ENCODE peak calls at places on chromosomes 12 and 14, in nine cellular contexts. P is mesothelial cell of epicardium, C is globus pallidus, N is KG1, S is anterior cingulate cortex, L is posterior vena cava, H is HT1080, X is lower lobe of right lung, M is tibial artery. K is an unnamed sample.
A peak's percentile ranks its signal among the peaks of the same experiment; 100 is the strongest.

GRCh38 chr12:103677341-103677740 is 90.3 kb downstream of the STAB2 start:
- DNase-seq in S (no peak), H (no peak), L (no peak), N (no peak), M (no peak), X (no peak), C (no peak), P (no peak), K (no peak)

GRCh38 chr12:67766370-67766769 is 117.8 kb downstream of the DYRK2 start:
- DNase-seq in L (no peak), P (no peak), N (no peak), C (no peak), S (no peak), M (no peak), X (no peak), H (peak; percentile 94), K (no peak)

GRCh38 chr12:97075583-97076268 is 168.7 kb downstream of the NEDD1 start:
- DNase-seq in X (no peak), N (no peak), C (peak; percentile 3), M (no peak), P (no peak), S (no peak), H (no peak), L (no peak), K (no peak)

GRCh38 chr12:46678441-46678840 is 147.4 kb downstream of the SLC38A4 start:
- DNase-seq in P (no peak), N (no peak), X (no peak), S (no peak), M (no peak), H (no peak), C (no peak), L (no peak), K (no peak)

GRCh38 chr12:88947486-88948043 is 367.3 kb upstream of the KITLG start:
- DNase-seq in P (no peak), X (no peak), S (no peak), N (no peak), C (no peak), L (no peak), M (no peak), H (no peak), K (no peak)

GRCh38 chr14:92647499-92648279 is 100.7 kb downstream of the LGMN start:
- DNase-seq in P (no peak), L (no peak), C (no peak), N (no peak), S (no peak), H (peak; percentile 40), M (no peak), X (no peak), K (no peak)

GRCh38 chr14:103260629-103261124 is 73.4 kb upstream of the EIF5 start:
- DNase-seq in L (no peak), S (no peak), C (peak; percentile 29), M (peak; percentile 53), X (peak; percentile 59), P (peak; percentile 47), H (peak; percentile 49), N (no peak), K (no peak)

GRCh38 chr12:106010746-106011145 is 128.0 kb downstream of the NUAK1 start:
- DNase-seq in M (no peak), S (no peak), H (no peak), N (no peak), C (no peak), X (no peak), L (no peak), P (no peak), K (no peak)

GRCh38 chr12:29733060-29733459 is 50.7 kb downstream of the TMTC1 start:
- DNase-seq in P (no peak), C (no peak), S (no peak), L (no peak), H (no peak), N (no peak), M (no peak), X (no peak), K (no peak)

GRCh38 chr14:65045691-65046090 is 56.6 kb downstream of the MAX start:
- DNase-seq in N (no peak), L (no peak), X (no peak), S (no peak), P (no peak), H (no peak), M (no peak), C (no peak), K (no peak)

GRCh38 chr12:75735853-75736252 is 224.4 kb upstream of the KRR1 start:
- DNase-seq in L (no peak), X (no peak), P (no peak), M (no peak), C (peak; percentile 61), N (no peak), S (peak; percentile 51), H (no peak), K (no peak)

GRCh38 chr14:54762296-54762695 is 140.3 kb downstream of the GCH1 start:
- DNase-seq in M (no peak), C (no peak), H (peak; percentile 29), S (no peak), P (no peak), N (no peak), L (no peak), X (no peak), K (no peak)

GRCh38 chr14:83757896-83758295 is 1772.0 kb upstream of the FLRT2 start:
- DNase-seq in S (no peak), X (no peak), P (no peak), N (no peak), L (no peak), C (no peak), M (no peak), H (no peak), K (no peak)

GRCh38 chr12:66964629-66965028 is 285.8 kb upstream of the GRIP1 start:
- DNase-seq in H (peak; percentile 20), L (no peak), N (peak; percentile 23), P (no peak), S (no peak), C (no peak), M (no peak), X (no peak), K (no peak)

GRCh38 chr12:3293013-3293412 is 198.0 kb upstream of the PRMT8 start:
- DNase-seq in P (no peak), S (no peak), M (no peak), X (no peak), N (no peak), C (no peak), L (no peak), H (no peak), K (no peak)

GRCh38 chr12:108008163-108008562 is 120.9 kb upstream of the WSCD2 start:
- DNase-seq in C (no peak), S (no peak), P (no peak), M (no peak), N (no peak), X (no peak), L (no peak), H (no peak), K (no peak)

GRCh38 chr12:29672580-29672979 is 111.2 kb downstream of the TMTC1 start:
- DNase-seq in C (no peak), N (no peak), P (no peak), H (no peak), L (no peak), M (no peak), S (no peak), X (no peak), K (no peak)

GRCh38 chr12:131586761-131587160 is 124.1 kb upstream of the SFSWAP start:
- DNase-seq in C (no peak), S (no peak), L (no peak), M (no peak), X (no peak), N (no peak), P (no peak), H (no peak), K (no peak)

GRCh38 chr14:79937433-79937832 is 273.9 kb downstream of the DIO2 start:
- DNase-seq in N (no peak), C (no peak), L (no peak), M (no peak), S (no peak), P (no peak), X (no peak), H (no peak), K (no peak)